ENCODE peak calls at places on chromosomes 13 and 19, in four cellular contexts. D, J, X and P are unnamed samples.

GRCh38 chr13:110366733-110367132 is 59.6 kb downstream of the COL4A2 start:
- DNase-seq in X (no peak), J (no peak), D (no peak), P (no peak)

GRCh38 chr19:36850646-36851442 is at the start of gene ZNF345:
- DNase-seq in D (peak), X (peak), J (peak), P (peak)

GRCh38 chr19:13155472-13156284 is 5.5 kb downstream of the IER2 start:
- DNase-seq in D (peak), X (no peak), J (peak), P (peak)

GRCh38 chr19:40672038-40672437 is 18.4 kb downstream of the NUMBL start:
- DNase-seq in X (no peak), D (no peak), J (no peak), P (no peak)

GRCh38 chr19:34224996-34225658 is 29.2 kb upstream of the GARRE1 start:
- DNase-seq in X (no peak), D (no peak), J (peak), P (no peak)

GRCh38 chr19:27843861-27844260 is 1369.1 kb downstream of the UQCRFS1 start:
- DNase-seq in D (no peak), X (no peak), J (no peak), P (no peak)

GRCh38 chr13:111907341-111907880 is 159.5 kb upstream of the SOX1 start:
- DNase-seq in X (no peak), J (no peak), D (no peak), P (no peak)

GRCh38 chr19:29247912-29248311 is 35.0 kb upstream of the UQCRFS1 start:
- DNase-seq in X (no peak), J (no peak), D (no peak), P (no peak)

GRCh38 chr13:34914416-34914815 is 27.7 kb upstream of the NBEA start:
- DNase-seq in D (no peak), X (no peak), J (no peak), P (no peak)

GRCh38 chr13:32783067-32783466 is 196.8 kb downstream of the PDS5B start:
- DNase-seq in J (peak), D (no peak), X (no peak), P (no peak)

GRCh38 chr13:92807343-92807742 is 419.3 kb upstream of the GPC6 start:
- DNase-seq in X (no peak), D (no peak), J (peak), P (no peak)

GRCh38 chr19:33777753-33778088 is 18.9 kb upstream of the KCTD15 start:
- DNase-seq in J (no peak), X (no peak), D (no peak), P (no peak)

GRCh38 chr19:50230379-50231351 is 27.2 kb downstream of the MYH14 start:
- DNase-seq in X (no peak), D (no peak), J (no peak), P (no peak)

GRCh38 chr13:63184693-63185092 is 1769.0 kb upstream of the PCDH20 start:
- DNase-seq in D (no peak), J (peak), X (no peak), P (no peak)

GRCh38 chr19:43504426-43505185 is at the start of gene PHLDB3:
- DNase-seq in J (peak), D (peak), X (no peak), P (peak)

GRCh38 chr19:1811942-1812425 is at the start of gene ATP8B3:
- DNase-seq in D (peak), J (no peak), X (no peak), P (peak)

GRCh38 chr13:36030670-36031331 is 100.4 kb downstream of the DCLK1 start:
- DNase-seq in D (no peak), X (no peak), J (peak), P (no peak)

GRCh38 chr19:28289294-28290063 is 923.5 kb downstream of the UQCRFS1 start:
- DNase-seq in J (peak), D (no peak), X (no peak), P (no peak)

GRCh38 chr19:44807162-44807561 is 1.7 kb upstream of the BCAM start:
- DNase-seq in X (no peak), D (no peak), J (no peak), P (peak)

GRCh38 chr13:79455331-79455730 is 25.6 kb upstream of the NDFIP2 start:
- DNase-seq in D (no peak), J (peak), X (no peak), P (no peak)

GRCh38 chr19:35294859-35295258 is 2.9 kb downstream of the MAG start:
- DNase-seq in X (no peak), J (no peak), D (no peak), P (no peak)

GRCh38 chr13:44331446-44331845 is 42.2 kb upstream of the SERP2 start:
- DNase-seq in X (no peak), J (peak), D (no peak), P (no peak)

GRCh38 chr13:48533986-48534600 is 1.2 kb upstream of the RCBTB2 start:
- DNase-seq in J (no peak), D (no peak), X (no peak), P (no peak)

GRCh38 chr19:2333027-2333806 is 4.7 kb downstream of the SPPL2B start:
- DNase-seq in X (no peak), D (no peak), J (no peak), P (no peak)

GRCh38 chr13:79662882-79663281 is 181.9 kb downstream of the NDFIP2 start:
- DNase-seq in D (no peak), J (peak), X (no peak), P (no peak)

GRCh38 chr19:50344661-50345318 is 15.6 kb upstream of the KCNC3 start:
- DNase-seq in D (peak), J (no peak), X (no peak), P (peak)

GRCh38 chr13:85266771-85267170 is 532.4 kb downstream of the SLITRK6 start:
- DNase-seq in X (no peak), D (no peak), J (no peak), P (no peak)

GRCh38 chr13:54742984-54743383 is 1714.4 kb downstream of the OLFM4 start:
- DNase-seq in D (no peak), X (no peak), J (no peak), P (no peak)

GRCh38 chr19:1292419-1293151 is 6.9 kb downstream of the EFNA2 start:
- DNase-seq in D (no peak), X (no peak), J (no peak), P (peak)

GRCh38 chr13:40171566-40171965 is 494.9 kb downstream of the FOXO1 start:
- DNase-seq in D (no peak), X (no peak), J (no peak), P (no peak)

GRCh38 chr13:72970301-72970880 is 88.4 kb upstream of the KLF5 start:
- DNase-seq in X (no peak), J (no peak), D (no peak), P (no peak)

GRCh38 chr13:99388334-99388923 is 81.2 kb upstream of the GPR183 start:
- DNase-seq in X (no peak), J (no peak), D (no peak), P (no peak)

GRCh38 chr13:33958964-33959363 is 141.0 kb downstream of the RFC3 start:
- DNase-seq in D (no peak), J (no peak), X (no peak), P (peak)

DNA sequence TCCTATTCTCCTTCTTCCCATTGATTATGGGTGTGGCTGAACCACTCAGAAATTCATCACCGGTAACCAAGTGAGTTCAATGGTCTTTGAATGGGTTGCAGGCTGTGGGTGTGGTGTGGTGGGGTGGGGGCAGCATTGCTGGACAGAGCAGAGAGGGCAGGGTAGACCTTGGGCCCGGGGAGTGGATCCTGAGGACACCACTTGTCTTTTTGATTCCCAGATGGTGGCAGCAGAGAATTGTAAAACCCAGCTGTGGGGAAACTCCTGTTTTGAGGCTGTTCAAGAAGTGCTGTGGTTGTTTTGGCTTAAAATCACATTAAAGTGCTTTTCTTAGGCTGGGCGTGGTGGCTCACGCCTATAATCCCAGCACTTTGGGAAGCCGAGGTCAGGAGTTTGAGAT is 45.8 kb upstream of the RGCC start:
- DNase-seq in J (peak), X (no peak), D (peak), P (no peak)
- TF ChIP-seq CTCF in J (peak), X (no peak), D (no peak), P (peak)

GRCh38 chr13:21336609-21337008 is 122.5 kb downstream of the ZDHHC20 start:
- DNase-seq in D (no peak), J (no peak), X (no peak), P (no peak)

GRCh38 chr13:21338651-21339278 is 120.3 kb downstream of the ZDHHC20 start:
- DNase-seq in X (no peak), J (no peak), D (no peak), P (no peak)

GRCh38 chr13:21342699-21343442 is 116.2 kb downstream of the ZDHHC20 start:
- DNase-seq in J (no peak), X (no peak), D (no peak), P (no peak)

GRCh38 chr13:21341637-21342422 is 117.3 kb downstream of the ZDHHC20 start:
- DNase-seq in J (no peak), D (no peak), X (no peak), P (no peak)

GRCh38 chr13:21338156-21338555 is 120.9 kb downstream of the ZDHHC20 start:
- DNase-seq in J (no peak), D (no peak), X (no peak), P (no peak)
- TF ChIP-seq CTCF in J (no peak), D (no peak), X (no peak), P (no peak)

DNA sequence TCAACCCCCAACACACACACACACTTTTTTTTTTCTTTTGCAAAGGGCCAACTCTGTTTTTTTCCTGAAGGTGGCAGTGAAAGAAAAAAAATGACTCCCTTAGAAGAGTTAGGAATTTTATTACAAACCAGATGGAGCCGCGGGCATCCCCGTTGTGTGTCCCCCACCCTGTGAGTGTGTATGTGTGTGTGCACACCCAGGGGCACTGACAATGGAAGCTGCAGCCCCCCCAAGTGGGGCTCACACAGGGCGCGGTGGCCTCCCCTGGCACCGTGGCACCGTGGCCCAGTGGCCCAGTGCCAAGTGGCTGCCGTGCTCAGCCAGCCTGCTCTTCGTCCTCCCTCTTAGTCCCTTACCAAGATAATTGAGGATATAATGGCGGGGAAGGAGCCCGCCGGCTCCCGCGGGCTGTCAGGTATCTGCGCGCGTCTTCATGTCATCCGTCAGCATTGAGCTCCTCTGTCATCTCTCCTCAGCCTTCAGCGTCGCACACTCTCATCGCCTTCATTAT is 314.1 kb downstream of the ZNF536 start:
- DNase-seq in J (peak), D (no peak), X (no peak), P (no peak)
- TF ChIP-seq CTCF in J (peak), D (no peak), X (peak), P (no peak)

DNA sequence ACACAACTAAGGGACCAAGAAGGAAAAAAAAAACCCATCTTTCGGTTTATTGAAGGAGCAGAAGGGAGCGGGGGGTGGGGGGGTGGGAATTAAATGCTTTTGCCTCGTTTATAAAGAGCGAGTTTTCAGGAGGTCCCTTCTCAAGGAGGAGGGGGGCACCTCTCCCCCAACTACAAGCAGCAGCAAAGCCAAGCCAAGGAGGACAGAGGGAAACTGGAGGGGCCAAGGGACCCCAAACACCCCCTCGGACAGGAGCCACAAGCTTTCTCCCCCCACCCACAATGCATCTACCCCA is 2.4 kb downstream of the IRF2BP1 start:
- DNase-seq in X (no peak), D (no peak), J (no peak), P (no peak)
- TF ChIP-seq CTCF in X (no peak), D (no peak), J (no peak), P (no peak)

DNA sequence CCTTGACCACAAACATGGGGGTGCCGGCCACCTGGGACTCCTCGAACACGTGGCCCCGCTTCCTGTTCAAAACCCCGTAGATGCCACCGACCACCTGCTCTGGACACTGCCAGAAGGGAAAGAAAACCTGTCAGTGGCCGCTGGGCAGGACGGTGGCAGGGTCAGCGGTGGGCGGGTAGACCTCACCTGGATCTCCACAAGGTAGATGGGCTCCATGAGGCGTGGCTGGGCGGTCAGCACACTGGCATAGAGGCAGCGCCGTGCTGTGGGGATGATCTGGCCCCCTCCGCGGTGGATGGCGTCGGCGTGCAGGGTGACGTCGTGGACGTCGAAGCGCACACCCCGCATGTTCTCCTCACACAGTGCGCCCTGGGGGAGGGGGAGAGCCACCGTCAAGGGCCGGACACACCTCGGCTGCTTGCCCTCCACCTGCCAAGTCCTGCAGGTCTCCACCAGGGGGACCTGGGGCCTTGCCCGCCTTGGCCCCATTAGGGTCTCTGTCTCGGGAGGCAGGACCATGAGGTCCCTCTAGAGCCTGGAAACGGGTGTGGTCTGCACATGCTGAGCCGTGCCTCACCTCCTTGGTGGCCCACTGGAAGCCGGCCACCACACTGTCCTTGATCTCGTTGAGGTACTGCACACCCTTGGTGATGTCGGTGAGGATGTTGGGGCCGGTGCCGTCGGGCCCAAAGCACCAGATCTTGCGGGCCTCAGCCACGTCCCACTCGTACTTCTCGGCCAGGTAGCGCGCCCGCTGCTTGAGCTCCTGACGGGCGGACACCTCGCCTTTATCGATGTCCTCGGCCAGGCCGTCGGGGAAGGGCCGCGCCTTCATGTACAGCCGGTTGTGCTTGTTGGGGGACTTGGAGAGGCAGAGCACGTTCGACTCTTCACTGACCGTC is 6.6 kb upstream of the DAPK3 start:
- DNase-seq in D (no peak), X (no peak), J (no peak), P (no peak)
- TF ChIP-seq CTCF in D (no peak), X (peak), J (peak), P (no peak)